ENCODE peak calls at places on chromosomes 1 and 21, in eight cellular contexts. T is HCT116, J is IMR-90, B is prostate gland, L is nephron progenitor cell, U is astrocyte, G is cardiac muscle cell, C is WTC11. Q is an unnamed sample.
A peak's percentile ranks its signal among the peaks of the same experiment; 100 is the strongest.

GRCh38 chr1:150008699-150009098 is 1.8 kb downstream of the OTUD7B start:
- DNase-seq in T (no peak), J (no peak), B (no peak), L (no peak), U (no peak), G (no peak), C (no peak), Q (no peak)

GRCh38 chr1:60936052-60936619 is 146.2 kb upstream of the NFIA start:
- DNase-seq in T (no peak), J (no peak), B (no peak), L (no peak), U (no peak), G (peak; percentile 32), C (no peak), Q (no peak)

GRCh38 chr1:234538062-234538731 is 59.2 kb upstream of the TARBP1 start:
- DNase-seq in T (no peak), J (no peak), B (no peak), L (no peak), U (no peak), G (no peak), C (no peak), Q (no peak)

GRCh38 chr1:228867093-228867950 is 132.0 kb downstream of the RHOU start:
- DNase-seq in T (no peak), J (peak; percentile 25), B (no peak), L (no peak), U (peak; percentile 4), G (peak; percentile 60), C (no peak), Q (no peak)

GRCh38 chr1:214398490-214398889 is 117.5 kb downstream of the SMYD2 start:
- DNase-seq in T (no peak), J (no peak), B (no peak), L (no peak), U (no peak), G (no peak), C (no peak), Q (no peak)

GRCh38 chr1:43184388-43184787 is 12.3 kb downstream of the CFAP57 start:
- DNase-seq in T (no peak), J (no peak), B (no peak), L (no peak), U (no peak), G (no peak), C (no peak), Q (no peak)

GRCh38 chr1:160108888-160109662 is 6.5 kb upstream of the ATP1A2 start:
- DNase-seq in T (peak; percentile 69), J (peak; percentile 52), B (no peak), L (peak; percentile 41), U (peak; percentile 22), G (peak; percentile 74), C (no peak), Q (peak; percentile 66)

GRCh38 chr21:45613881-45614280 is 29.6 kb upstream of the PCBP3 start:
- DNase-seq in T (no peak), J (no peak), B (no peak), L (no peak), U (no peak), G (peak; percentile 33), C (no peak), Q (no peak)

GRCh38 chr1:10903826-10904225 is 107.4 kb upstream of the CASZ1 start:
- DNase-seq in T (no peak), J (no peak), B (no peak), L (no peak), U (no peak), G (no peak), C (no peak), Q (no peak)

GRCh38 chr1:227805606-227806197 is 9.8 kb upstream of the PRSS38 start:
- DNase-seq in T (peak; percentile 96), J (peak; percentile 93), B (no peak), L (no peak), U (peak; percentile 99), G (peak; percentile 49), C (no peak), Q (peak; percentile 96)

GRCh38 chr1:214791961-214792360 is 189.0 kb downstream of the CENPF start:
- DNase-seq in T (no peak), J (peak; percentile 50), B (no peak), L (no peak), U (peak; percentile 72), G (peak; percentile 13), C (no peak), Q (peak; percentile 49)

GRCh38 chr21:34199121-34199910 is 125.9 kb downstream of the MRPS6 start:
- DNase-seq in T (no peak), J (no peak), B (no peak), L (no peak), U (no peak), G (no peak), C (no peak), Q (no peak)

GRCh38 chr1:155131285-155131684 is 3.6 kb downstream of the EFNA1 start:
- DNase-seq in T (no peak), J (no peak), B (peak; percentile 64), L (no peak), U (no peak), G (no peak), C (no peak), Q (no peak)

GRCh38 chr1:80349218-80349617 is 1342.7 kb upstream of the ADGRL4 start:
- DNase-seq in T (no peak), J (no peak), B (no peak), L (peak; percentile 2), U (no peak), G (no peak), C (peak; percentile 11), Q (no peak)

GRCh38 chr1:234599617-234600417 is 10.2 kb downstream of the IRF2BP2 start:
- DNase-seq in T (peak; percentile 51), J (peak; percentile 82), B (peak; percentile 80), L (peak; percentile 90), U (peak; percentile 82), G (peak; percentile 92), C (peak; percentile 85), Q (peak; percentile 80)

DNA sequence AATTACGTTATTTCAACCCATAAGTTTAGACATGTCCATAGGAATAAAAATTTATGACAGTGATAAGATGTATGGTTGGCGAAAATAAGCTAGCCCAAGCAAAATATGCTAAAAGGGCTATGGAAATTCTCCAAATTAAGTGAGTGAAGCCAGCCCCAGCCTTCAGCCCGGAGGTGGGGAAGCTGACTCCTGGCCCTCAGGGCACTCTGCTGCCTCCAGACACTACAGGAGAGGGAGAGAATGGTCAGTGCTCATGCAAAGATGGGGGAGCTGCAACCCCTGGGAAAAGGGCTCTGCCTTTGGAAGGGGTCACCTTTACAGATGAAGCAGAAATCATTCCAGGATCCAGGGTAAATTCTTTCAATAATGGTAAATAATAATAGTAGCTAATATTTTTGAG is 156.1 kb upstream of the CTTNBP2NL start:
- DNase-seq in T (no peak), J (no peak), B (no peak), L (no peak), U (no peak), G (no peak), C (no peak), Q (no peak)
- TF ChIP-seq CTCF in T (no peak), J (no peak), B (no peak), L (no peak), U (no peak), G (no peak), C (no peak), Q (no peak)

GRCh38 chr1:236952279-236953003 is 51.8 kb downstream of the MT1HL1 start:
- DNase-seq in T (no peak), J (no peak), B (no peak), L (no peak), U (no peak), G (no peak), C (peak; percentile 15), Q (no peak)

GRCh38 chr1:236957235-236957634 is 47.0 kb downstream of the MT1HL1 start:
- DNase-seq in T (no peak), J (no peak), B (no peak), L (no peak), U (no peak), G (no peak), C (no peak), Q (no peak)

GRCh38 chr1:236950365-236950764 is 53.9 kb downstream of the MT1HL1 start:
- DNase-seq in T (no peak), J (no peak), B (no peak), L (no peak), U (no peak), G (no peak), C (no peak), Q (no peak)

GRCh38 chr1:236951672-236952071 is 52.6 kb downstream of the MT1HL1 start:
- DNase-seq in T (no peak), J (no peak), B (no peak), L (no peak), U (no peak), G (no peak), C (no peak), Q (no peak)

GRCh38 chr1:236953161-236953560 is 51.1 kb downstream of the MT1HL1 start:
- DNase-seq in T (no peak), J (no peak), B (no peak), L (no peak), U (no peak), G (no peak), C (no peak), Q (no peak)
- TF ChIP-seq CTCF in T (no peak), J (no peak), B (no peak), L (no peak), U (no peak), G (no peak), C (no peak), Q (no peak)

GRCh38 chr1:226181996-226182714 is 4.4 kb downstream of the ACBD3 start:
- DNase-seq in T (peak; percentile 39), J (peak; percentile 59), B (no peak), L (peak; percentile 11), U (peak; percentile 49), G (peak; percentile 84), C (peak; percentile 17), Q (peak; percentile 68)
- TF ChIP-seq CTCF in T (peak; percentile 49), J (peak; percentile 45), B (no peak), L (no peak), U (peak; percentile 19), G (peak; percentile 56), C (no peak), Q (peak; percentile 43)

GRCh38 chr1:157166581-157166980 is 28.4 kb upstream of the ETV3 start:
- DNase-seq in T (no peak), J (no peak), B (no peak), L (no peak), U (no peak), G (no peak), C (no peak), Q (no peak)

GRCh38 chr1:157173900-157174410 is 35.8 kb upstream of the ETV3 start:
- DNase-seq in T (no peak), J (no peak), B (no peak), L (no peak), U (no peak), G (no peak), C (no peak), Q (no peak)

GRCh38 chr1:157167437-157167836 is 29.2 kb upstream of the ETV3 start:
- DNase-seq in T (no peak), J (no peak), B (no peak), L (no peak), U (no peak), G (no peak), C (no peak), Q (no peak)

GRCh38 chr1:157168015-157168414 is 29.8 kb upstream of the ETV3 start:
- DNase-seq in T (no peak), J (no peak), B (no peak), L (no peak), U (no peak), G (no peak), C (no peak), Q (no peak)

GRCh38 chr1:157170677-157171515 is 32.7 kb upstream of the ETV3 start:
- DNase-seq in T (peak; percentile 64), J (no peak), B (no peak), L (peak; percentile 76), U (no peak), G (peak; percentile 33), C (peak; percentile 81), Q (peak; percentile 10)
- TF ChIP-seq CTCF in T (peak; percentile 71), J (peak; percentile 48), B (no peak), L (peak; percentile 56), U (peak; percentile 35), G (peak; percentile 57), C (peak; percentile 55), Q (peak; percentile 52)

Q was measured in AG10803.